ENCODE peak calls at places on chromosomes 1 and 21, in four cellular contexts. P is endodermal cell, V is A549, F is esophagus squamous epithelium. X is an unnamed sample.

GRCh38 chr21:35428489-35428888 is 379.4 kb upstream of the RUNX1 start:
- DNase-seq in V (no peak), F (no peak), P (peak; percentile 68), X (no peak)

GRCh38 chr1:204791453-204792366 is 79.0 kb upstream of the NFASC start:
- DNase-seq in F (peak; percentile 14), V (peak; percentile 75), P (peak; percentile 98), X (peak; percentile 50)

GRCh38 chr1:32755098-32755809 is 52.7 kb upstream of the SYNC start:
- DNase-seq in P (no peak), V (no peak), F (no peak), X (no peak)

GRCh38 chr1:35470964-35471613 is 86.1 kb downstream of the KIAA0319L start:
- DNase-seq in P (peak; percentile 48), F (no peak), V (no peak), X (no peak)

GRCh38 chr1:206925116-206925736 is 3.5 kb upstream of the FCMR start:
- DNase-seq in F (no peak), P (peak; percentile 81), V (no peak), X (no peak)

GRCh38 chr1:24769656-24770651 is 24.7 kb downstream of the CLIC4 start:
- DNase-seq in P (no peak), F (no peak), V (no peak), X (peak; percentile 29)

GRCh38 chr1:79982218-79982617 is 975.7 kb upstream of the ADGRL4 start:
- DNase-seq in F (no peak), P (no peak), V (no peak), X (peak; percentile 25)

GRCh38 chr1:162236201-162236600 is 140.5 kb downstream of the SPATA46 start:
- DNase-seq in V (no peak), P (no peak), F (no peak), X (no peak)

GRCh38 chr1:221858758-221859157 is 116.9 kb upstream of the DUSP10 start:
- DNase-seq in V (no peak), P (no peak), F (no peak), X (no peak)

GRCh38 chr21:41605934-41606285 is 98.0 kb upstream of the TMPRSS2 start:
- DNase-seq in V (no peak), F (no peak), P (peak; percentile 31), X (no peak)

GRCh38 chr1:226634156-226634588 is 85.6 kb downstream of the STUM start:
- DNase-seq in F (no peak), P (peak; percentile 93), V (peak; percentile 61), X (peak; percentile 79)

GRCh38 chr1:66214901-66215300 is 319.1 kb upstream of the SGIP1 start:
- DNase-seq in P (no peak), V (no peak), F (no peak), X (no peak)

DNA sequence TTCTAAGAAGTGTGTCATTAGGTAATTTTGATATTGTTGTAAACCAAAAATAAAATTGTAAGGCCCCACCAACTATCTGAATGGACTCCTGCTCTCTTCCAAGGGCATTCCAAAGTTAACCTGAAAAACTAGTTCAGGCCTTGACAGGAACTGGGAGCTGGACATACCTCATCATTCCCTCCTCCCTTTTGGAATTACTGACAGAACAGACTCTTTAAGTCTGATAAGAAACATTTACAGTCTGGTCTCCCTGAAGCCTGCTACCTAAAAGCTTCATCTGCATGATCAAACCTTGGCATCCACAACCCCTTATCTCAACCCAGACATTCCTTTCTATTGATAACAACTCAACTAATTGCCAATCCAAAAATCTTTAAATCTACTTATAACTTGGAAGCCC is 123.8 kb downstream of the TLR5 start:
- DNase-seq in V (no peak), P (no peak), F (no peak), X (no peak)
- H3K4me1 ChIP-seq in V (no peaks in the 10 kb centered on the region), P (peaks cover 30% of the 10 kb centered on the region), F (peaks cover 12% of the 10 kb centered on the region), X (no peaks in the 10 kb centered on the region)

DNA sequence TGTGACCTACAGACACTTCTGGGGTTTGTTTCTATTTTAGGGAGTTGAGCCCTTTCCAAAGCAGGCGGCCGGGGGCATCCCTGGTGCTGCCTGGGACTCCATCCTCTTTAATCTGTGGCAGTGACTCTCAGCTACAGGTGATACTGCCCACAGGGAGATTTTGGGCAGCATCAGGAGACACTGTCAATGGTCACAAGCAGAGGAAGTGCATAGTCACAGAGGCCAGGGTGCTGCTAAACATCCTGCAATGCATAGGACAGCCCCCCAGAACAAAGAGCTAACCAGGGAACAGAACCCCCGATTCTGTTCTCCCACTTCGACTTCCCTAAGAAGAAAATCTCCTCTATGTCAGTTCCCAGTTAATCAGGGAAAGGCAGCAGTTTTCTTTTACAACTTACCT is 66.2 kb downstream of the TEX35 start:
- DNase-seq in P (no peak), F (no peak), V (no peak), X (no peak)
- H3K4me1 ChIP-seq in P (no peaks in the 10 kb centered on the region), F (no peaks in the 10 kb centered on the region), V (no peaks in the 10 kb centered on the region), X (no peaks in the 10 kb centered on the region)

DNA sequence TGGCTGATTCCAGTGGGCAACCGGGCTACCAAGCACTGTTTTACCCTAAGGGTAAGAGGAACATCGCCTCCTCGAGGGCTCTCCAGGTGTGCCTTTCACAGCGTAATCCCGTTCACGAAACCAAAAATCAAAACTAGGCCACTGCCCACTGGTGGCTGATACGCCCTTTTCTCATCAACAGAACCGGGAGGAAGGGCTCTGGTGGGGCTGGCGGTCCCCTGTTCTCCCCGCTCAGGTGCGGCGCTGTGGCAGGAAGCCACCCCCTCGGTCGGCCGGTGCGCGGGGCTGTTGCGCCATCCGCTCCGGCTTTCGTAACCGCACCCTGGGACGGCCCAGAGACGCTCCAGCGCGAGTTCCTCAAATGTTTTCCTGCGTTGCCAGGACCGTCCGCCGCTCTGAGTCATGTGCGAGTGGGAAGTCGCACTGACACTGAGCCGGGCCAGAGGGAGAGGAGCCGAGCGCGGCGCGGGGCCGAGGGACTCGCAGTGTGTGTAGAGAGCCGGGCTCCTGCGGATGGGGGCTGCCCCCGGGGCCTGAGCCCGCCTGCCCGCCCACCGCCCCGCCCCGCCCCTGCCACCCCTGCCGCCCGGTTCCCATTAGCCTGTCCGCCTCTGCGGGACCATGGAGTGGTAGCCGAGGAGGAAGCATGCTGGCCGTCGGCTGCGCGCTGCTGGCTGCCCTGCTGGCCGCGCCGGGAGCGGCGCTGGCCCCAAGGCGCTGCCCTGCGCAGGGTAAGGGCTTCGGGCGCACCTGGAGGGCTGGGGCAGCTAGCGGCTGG is at the start of gene IL6R:
- DNase-seq in F (peak; percentile 53), V (peak; percentile 74), P (peak; percentile 92), X (peak; percentile 94)
- H3K4me1 ChIP-seq in F (peaks cover 39% of the 10 kb centered on the region), V (peaks cover 31% of the 10 kb centered on the region), P (peaks cover 19% of the 10 kb centered on the region), X (no peaks in the 10 kb centered on the region)

GRCh38 chr1:54548389-54549044 is 489 bp downstream of the ACOT11 start:
- DNase-seq in V (no peak), F (no peak), P (no peak), X (no peak)

GRCh38 chr1:54547601-54548388 is at the start of gene ACOT11:
- DNase-seq in P (no peak), V (peak; percentile 36), F (no peak), X (peak; percentile 77)

GRCh38 chr1:54543729-54544496 is 4.1 kb upstream of the ACOT11 start:
- DNase-seq in P (no peak), F (no peak), V (no peak), X (no peak)

GRCh38 chr1:54546651-54547348 is 1.2 kb upstream of the ACOT11 start:
- DNase-seq in P (no peak), V (no peak), F (no peak), X (no peak)

GRCh38 chr1:54545916-54546635 is 2.0 kb upstream of the ACOT11 start:
- DNase-seq in P (no peak), V (no peak), F (no peak), X (no peak)
- H3K4me1 ChIP-seq in P (peaks cover 6% of the 10 kb centered on the region), V (peaks cover 15% of the 10 kb centered on the region), F (peaks cover 8% of the 10 kb centered on the region), X (no peaks in the 10 kb centered on the region)

GRCh38 chr1:64517640-64518039 is 47.7 kb downstream of the CACHD1 start:
- DNase-seq in P (peak; percentile 69), F (no peak), V (no peak), X (no peak)

GRCh38 chr1:64516803-64517568 is 47.1 kb downstream of the CACHD1 start:
- DNase-seq in V (no peak), P (no peak), F (no peak), X (no peak)

GRCh38 chr1:64519921-64520320 is 50.0 kb downstream of the CACHD1 start:
- DNase-seq in F (no peak), P (no peak), V (no peak), X (no peak)

GRCh38 chr1:64516301-64516700 is 46.4 kb downstream of the CACHD1 start:
- DNase-seq in V (no peak), F (no peak), P (no peak), X (no peak)

DNA sequence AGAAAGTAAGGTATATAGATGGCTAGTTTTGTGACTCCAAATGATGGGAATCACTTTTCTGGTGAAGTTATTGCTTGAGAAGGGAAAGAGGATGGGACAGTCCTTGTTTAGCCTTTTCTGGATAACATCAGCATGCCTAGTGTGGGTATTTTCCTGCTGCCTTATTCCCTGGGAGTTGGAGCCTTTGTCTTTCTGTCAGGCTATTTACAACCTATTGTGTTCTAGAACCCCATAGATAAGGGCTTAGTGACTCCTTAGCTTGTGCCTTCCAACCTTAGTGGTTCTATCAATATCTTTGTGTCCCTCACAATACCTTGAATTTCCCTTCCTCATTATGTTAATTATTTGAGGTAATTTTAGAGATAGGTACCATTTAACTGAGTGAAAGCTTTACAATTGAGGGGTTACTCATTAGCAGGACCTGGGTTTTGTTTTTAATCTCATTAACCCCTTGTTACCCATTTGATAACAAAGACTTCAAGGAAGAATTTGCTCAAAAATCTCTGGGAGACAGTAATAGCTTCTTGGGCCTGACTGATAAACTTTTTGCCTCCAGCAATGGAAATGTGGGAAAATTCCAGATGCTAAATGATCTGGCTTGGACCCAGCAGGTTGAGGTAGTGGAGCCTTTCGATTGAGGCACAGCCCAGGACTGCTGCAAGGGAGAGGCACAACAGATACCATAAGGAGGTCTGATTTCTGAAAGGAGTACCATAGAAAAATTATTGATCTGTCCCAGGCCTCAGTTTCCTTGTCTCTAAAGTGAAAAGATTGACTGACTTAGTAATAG is 49.0 kb downstream of the CACHD1 start:
- DNase-seq in F (no peak), P (peak; percentile 65), V (no peak), X (no peak)
- H3K4me1 ChIP-seq in F (peaks cover 41% of the 10 kb centered on the region), P (peaks cover 25% of the 10 kb centered on the region), V (peaks cover 14% of the 10 kb centered on the region), X (no peaks in the 10 kb centered on the region)

GRCh38 chr1:28458237-28459228 is 47.3 kb upstream of the RCC1 start:
- DNase-seq in V (no peak), P (no peak), F (no peak), X (no peak)
- H3K4me1 ChIP-seq in V (peaks cover 25% of the 10 kb centered on the region), P (no peaks in the 10 kb centered on the region), F (peaks cover 12% of the 10 kb centered on the region), X (no peaks in the 10 kb centered on the region)

DNA sequence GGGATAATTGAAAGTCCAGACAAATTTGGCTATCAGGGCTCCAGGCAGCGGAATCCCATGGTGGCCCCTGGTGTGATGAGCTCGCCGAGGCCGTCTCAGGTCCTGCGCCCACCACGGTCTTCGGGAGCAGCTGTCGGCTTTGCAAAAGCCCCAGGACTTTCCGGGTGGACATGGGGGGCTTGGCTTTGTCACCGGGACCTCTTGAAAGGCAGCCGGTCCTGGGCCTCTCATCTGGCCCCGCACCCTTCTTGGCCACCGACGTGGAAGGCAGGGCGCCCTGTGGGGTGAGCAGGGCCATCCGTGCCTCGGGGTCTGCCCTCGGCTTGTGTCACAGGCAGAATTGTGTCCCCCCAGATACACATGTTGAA is 87.1 kb upstream of the ACTRT2 start:
- DNase-seq in V (no peak), P (no peak), F (no peak), X (no peak)
- H3K4me1 ChIP-seq in V (no peaks in the 10 kb centered on the region), P (no peaks in the 10 kb centered on the region), F (no peaks in the 10 kb centered on the region), X (no peaks in the 10 kb centered on the region)

X was measured in prostate gland.